ENCODE peak calls at places on chromosomes 7 and 10, in four cellular contexts. One of them, this sample, is unnamed.

GRCh38 chr7:139566736-139567646 is 43.5 kb downstream of the CLEC2L start:
- DNase-seq in activated CD8-positive, alpha-beta memory T cell treated with anti-CD3 and anti-CD28 coated beads, Interleukin-2, amount 50 U/mL, for 48 hours: no peak
- DNase-seq in head of caudate nucleus: no peak
- DNase-seq in colonic mucosa: no peak
- DNase-seq in this sample: no peak

GRCh38 chr7:115724400-115725056 is 306.0 kb downstream of the TFEC start:
- DNase-seq in head of caudate nucleus: no peak
- DNase-seq in activated CD8-positive, alpha-beta memory T cell treated with anti-CD3 and anti-CD28 coated beads, Interleukin-2, amount 50 U/mL, for 48 hours: no peak
- DNase-seq in colonic mucosa: peak
- DNase-seq in this sample: no peak

GRCh38 chr10:133109736-133110532 is 22.2 kb downstream of the ADGRA1 start:
- DNase-seq in activated CD8-positive, alpha-beta memory T cell treated with anti-CD3 and anti-CD28 coated beads, Interleukin-2, amount 50 U/mL, for 48 hours: no peak
- DNase-seq in colonic mucosa: no peak
- DNase-seq in head of caudate nucleus: no peak
- DNase-seq in this sample: no peak

GRCh38 chr10:90847436-90847835 is 10.4 kb downstream of the HTR7 start:
- DNase-seq in head of caudate nucleus: no peak
- DNase-seq in activated CD8-positive, alpha-beta memory T cell treated with anti-CD3 and anti-CD28 coated beads, Interleukin-2, amount 50 U/mL, for 48 hours: no peak
- DNase-seq in colonic mucosa: no peak
- DNase-seq in this sample: no peak

GRCh38 chr7:135924302-135924701 is 52.9 kb downstream of the MTPN start:
- DNase-seq in colonic mucosa: no peak
- DNase-seq in head of caudate nucleus: no peak
- DNase-seq in activated CD8-positive, alpha-beta memory T cell treated with anti-CD3 and anti-CD28 coated beads, Interleukin-2, amount 50 U/mL, for 48 hours: no peak
- DNase-seq in this sample: no peak

GRCh38 chr7:74318043-74318442 is 28.8 kb downstream of the CLIP2 start:
- DNase-seq in activated CD8-positive, alpha-beta memory T cell treated with anti-CD3 and anti-CD28 coated beads, Interleukin-2, amount 50 U/mL, for 48 hours: no peak
- DNase-seq in colonic mucosa: no peak
- DNase-seq in head of caudate nucleus: no peak
- DNase-seq in this sample: no peak

GRCh38 chr7:40673285-40673684 is 538.5 kb downstream of the SUGCT start:
- DNase-seq in colonic mucosa: no peak
- DNase-seq in activated CD8-positive, alpha-beta memory T cell treated with anti-CD3 and anti-CD28 coated beads, Interleukin-2, amount 50 U/mL, for 48 hours: no peak
- DNase-seq in head of caudate nucleus: no peak
- DNase-seq in this sample: no peak

GRCh38 chr10:93745411-93746065 is 12.2 kb upstream of the LGI1 start:
- DNase-seq in colonic mucosa: no peak
- DNase-seq in head of caudate nucleus: peak
- DNase-seq in activated CD8-positive, alpha-beta memory T cell treated with anti-CD3 and anti-CD28 coated beads, Interleukin-2, amount 50 U/mL, for 48 hours: no peak
- DNase-seq in this sample: no peak

GRCh38 chr7:119482209-119482608 is 790.8 kb upstream of the KCND2 start:
- DNase-seq in activated CD8-positive, alpha-beta memory T cell treated with anti-CD3 and anti-CD28 coated beads, Interleukin-2, amount 50 U/mL, for 48 hours: no peak
- DNase-seq in head of caudate nucleus: peak
- DNase-seq in colonic mucosa: no peak
- DNase-seq in this sample: no peak

GRCh38 chr7:34039033-34039432 is 133.7 kb downstream of the BMPER start:
- DNase-seq in colonic mucosa: no peak
- DNase-seq in activated CD8-positive, alpha-beta memory T cell treated with anti-CD3 and anti-CD28 coated beads, Interleukin-2, amount 50 U/mL, for 48 hours: no peak
- DNase-seq in head of caudate nucleus: peak
- DNase-seq in this sample: no peak

GRCh38 chr7:30266686-30267085 is 17.7 kb upstream of the ZNRF2 start:
- DNase-seq in colonic mucosa: no peak
- DNase-seq in head of caudate nucleus: no peak
- DNase-seq in activated CD8-positive, alpha-beta memory T cell treated with anti-CD3 and anti-CD28 coated beads, Interleukin-2, amount 50 U/mL, for 48 hours: no peak
- DNase-seq in this sample: no peak

GRCh38 chr7:28478661-28479060 is 66.3 kb downstream of the CREB5 start:
- DNase-seq in activated CD8-positive, alpha-beta memory T cell treated with anti-CD3 and anti-CD28 coated beads, Interleukin-2, amount 50 U/mL, for 48 hours: no peak
- DNase-seq in head of caudate nucleus: no peak
- DNase-seq in colonic mucosa: no peak
- DNase-seq in this sample: no peak

GRCh38 chr7:75033064-75033463 is 40.5 kb downstream of the RCC1L start:
- DNase-seq in head of caudate nucleus: no peak
- DNase-seq in activated CD8-positive, alpha-beta memory T cell treated with anti-CD3 and anti-CD28 coated beads, Interleukin-2, amount 50 U/mL, for 48 hours: no peak
- DNase-seq in colonic mucosa: no peak
- DNase-seq in this sample: no peak

GRCh38 chr7:18402488-18403183 is 92.9 kb upstream of the HDAC9 start:
- DNase-seq in head of caudate nucleus: no peak
- DNase-seq in colonic mucosa: no peak
- DNase-seq in activated CD8-positive, alpha-beta memory T cell treated with anti-CD3 and anti-CD28 coated beads, Interleukin-2, amount 50 U/mL, for 48 hours: no peak
- DNase-seq in this sample: no peak

GRCh38 chr7:117386125-117386709 is 41.1 kb downstream of the ASZ1 start:
- DNase-seq in head of caudate nucleus: no peak
- DNase-seq in activated CD8-positive, alpha-beta memory T cell treated with anti-CD3 and anti-CD28 coated beads, Interleukin-2, amount 50 U/mL, for 48 hours: no peak
- DNase-seq in colonic mucosa: no peak
- DNase-seq in this sample: no peak

GRCh38 chr10:49410365-49411074 is 14.6 kb upstream of the DRGX start:
- DNase-seq in colonic mucosa: no peak
- DNase-seq in head of caudate nucleus: no peak
- DNase-seq in activated CD8-positive, alpha-beta memory T cell treated with anti-CD3 and anti-CD28 coated beads, Interleukin-2, amount 50 U/mL, for 48 hours: no peak
- DNase-seq in this sample: no peak

GRCh38 chr10:62873866-62874265 is 57.7 kb upstream of the EGR2 start:
- DNase-seq in colonic mucosa: no peak
- DNase-seq in activated CD8-positive, alpha-beta memory T cell treated with anti-CD3 and anti-CD28 coated beads, Interleukin-2, amount 50 U/mL, for 48 hours: no peak
- DNase-seq in head of caudate nucleus: peak
- DNase-seq in this sample: no peak

GRCh38 chr7:28768577-28769147 is 189.5 kb downstream of the TRIL start:
- DNase-seq in colonic mucosa: no peak
- DNase-seq in head of caudate nucleus: no peak
- DNase-seq in activated CD8-positive, alpha-beta memory T cell treated with anti-CD3 and anti-CD28 coated beads, Interleukin-2, amount 50 U/mL, for 48 hours: no peak
- DNase-seq in this sample: no peak

GRCh38 chr7:21352540-21353387 is 75.1 kb upstream of the SP4 start:
- DNase-seq in colonic mucosa: no peak
- DNase-seq in head of caudate nucleus: no peak
- DNase-seq in activated CD8-positive, alpha-beta memory T cell treated with anti-CD3 and anti-CD28 coated beads, Interleukin-2, amount 50 U/mL, for 48 hours: no peak
- DNase-seq in this sample: no peak

GRCh38 chr7:36863901-36864701 is 139.8 kb upstream of the AOAH start:
- DNase-seq in colonic mucosa: no peak
- DNase-seq in head of caudate nucleus: peak
- DNase-seq in activated CD8-positive, alpha-beta memory T cell treated with anti-CD3 and anti-CD28 coated beads, Interleukin-2, amount 50 U/mL, for 48 hours: no peak
- DNase-seq in this sample: no peak

GRCh38 chr10:810351-810846 is 120.9 kb upstream of the DIP2C start:
- DNase-seq in activated CD8-positive, alpha-beta memory T cell treated with anti-CD3 and anti-CD28 coated beads, Interleukin-2, amount 50 U/mL, for 48 hours: no peak
- DNase-seq in head of caudate nucleus: no peak
- DNase-seq in colonic mucosa: no peak
- DNase-seq in this sample: no peak

GRCh38 chr10:71727429-71728217 is 8.0 kb upstream of the C10orf105 start:
- DNase-seq in activated CD8-positive, alpha-beta memory T cell treated with anti-CD3 and anti-CD28 coated beads, Interleukin-2, amount 50 U/mL, for 48 hours: no peak
- DNase-seq in head of caudate nucleus: no peak
- DNase-seq in colonic mucosa: peak
- DNase-seq in this sample: no peak

GRCh38 chr7:116541951-116542350 is 17.1 kb downstream of the CAV1 start:
- DNase-seq in colonic mucosa: no peak
- DNase-seq in head of caudate nucleus: no peak
- DNase-seq in activated CD8-positive, alpha-beta memory T cell treated with anti-CD3 and anti-CD28 coated beads, Interleukin-2, amount 50 U/mL, for 48 hours: no peak
- DNase-seq in this sample: no peak

GRCh38 chr10:72981028-72981881 is 26.6 kb upstream of the PLA2G12B start:
- DNase-seq in activated CD8-positive, alpha-beta memory T cell treated with anti-CD3 and anti-CD28 coated beads, Interleukin-2, amount 50 U/mL, for 48 hours: no peak
- DNase-seq in colonic mucosa: no peak
- DNase-seq in head of caudate nucleus: no peak
- DNase-seq in this sample: no peak

GRCh38 chr7:79823246-79823951 is 311.2 kb upstream of the GNAI1 start:
- DNase-seq in colonic mucosa: no peak
- DNase-seq in head of caudate nucleus: no peak
- DNase-seq in activated CD8-positive, alpha-beta memory T cell treated with anti-CD3 and anti-CD28 coated beads, Interleukin-2, amount 50 U/mL, for 48 hours: no peak
- DNase-seq in this sample: no peak

GRCh38 chr7:157493017-157493416 is 156.2 kb downstream of the DNAJB6 start:
- DNase-seq in head of caudate nucleus: no peak
- DNase-seq in colonic mucosa: no peak
- DNase-seq in activated CD8-positive, alpha-beta memory T cell treated with anti-CD3 and anti-CD28 coated beads, Interleukin-2, amount 50 U/mL, for 48 hours: peak
- DNase-seq in this sample: no peak

GRCh38 chr7:151415375-151416112 is 5.7 kb upstream of the WDR86 start:
- DNase-seq in colonic mucosa: no peak
- DNase-seq in activated CD8-positive, alpha-beta memory T cell treated with anti-CD3 and anti-CD28 coated beads, Interleukin-2, amount 50 U/mL, for 48 hours: no peak
- DNase-seq in head of caudate nucleus: no peak
- DNase-seq in this sample: no peak

GRCh38 chr10:84743483-84743882 is 415.1 kb downstream of the CCSER2 start:
- DNase-seq in head of caudate nucleus: no peak
- DNase-seq in activated CD8-positive, alpha-beta memory T cell treated with anti-CD3 and anti-CD28 coated beads, Interleukin-2, amount 50 U/mL, for 48 hours: no peak
- DNase-seq in colonic mucosa: no peak
- DNase-seq in this sample: no peak

GRCh38 chr7:130903358-130903974 is 169.5 kb upstream of the KLF14 start:
- DNase-seq in head of caudate nucleus: no peak
- DNase-seq in colonic mucosa: no peak
- DNase-seq in activated CD8-positive, alpha-beta memory T cell treated with anti-CD3 and anti-CD28 coated beads, Interleukin-2, amount 50 U/mL, for 48 hours: no peak
- DNase-seq in this sample: no peak

GRCh38 chr10:10956681-10957225 is 60.9 kb upstream of the CELF2 start:
- DNase-seq in activated CD8-positive, alpha-beta memory T cell treated with anti-CD3 and anti-CD28 coated beads, Interleukin-2, amount 50 U/mL, for 48 hours: no peak
- DNase-seq in colonic mucosa: no peak
- DNase-seq in head of caudate nucleus: no peak
- DNase-seq in this sample: no peak

This sample was measured in substantia nigra.